ENCODE peak calls at places on chromosomes 3 and 15, in six cellular contexts. V is GM12878, A is HCT116, Q is NT2/D1, J is K562, N is HepG2. G is an unnamed sample.

GRCh38 chr3:15429080-15429479 is 1.7 kb downstream of the EAF1 start:
- DNase-seq in V (no peak), A (no peak), Q (no peak), J (no peak), N (no peak), G (no peak)

GRCh38 chr3:11601446-11602241 is 42.1 kb downstream of the VGLL4 start:
- DNase-seq in V (peak), A (no peak), Q (no peak), J (no peak), N (no peak), G (no peak)

GRCh38 chr3:184337315-184337714 is at the start of gene FAM131A:
- DNase-seq in V (no peak), A (no peak), Q (no peak), J (no peak), N (no peak), G (no peak)

GRCh38 chr3:176055851-176056250 is 1141.4 kb downstream of the TBL1XR1 start:
- DNase-seq in V (no peak), A (no peak), Q (no peak), J (no peak), N (no peak), G (no peak)

GRCh38 chr3:8443829-8444791 is 57.5 kb upstream of the LMCD1 start:
- DNase-seq in V (no peak), A (peak), Q (peak), J (no peak), N (peak), G (peak)

GRCh38 chr3:144127700-144128099 is 156.1 kb downstream of the DIPK2A start:
- DNase-seq in V (no peak), A (no peak), Q (no peak), J (no peak), N (no peak), G (no peak)

GRCh38 chr15:81909229-81910087 is 136.4 kb downstream of the MEX3B start:
- DNase-seq in V (no peak), A (no peak), Q (no peak), J (no peak), N (no peak), G (no peak)

GRCh38 chr15:83656192-83656591 is 2.3 kb downstream of the ADAMTSL3 start:
- DNase-seq in V (no peak), A (no peak), Q (no peak), J (no peak), N (peak), G (no peak)

GRCh38 chr3:146464005-146464595 is 5.3 kb downstream of the PLSCR2 start:
- DNase-seq in V (no peak), A (no peak), Q (no peak), J (no peak), N (no peak), G (no peak)

DNA sequence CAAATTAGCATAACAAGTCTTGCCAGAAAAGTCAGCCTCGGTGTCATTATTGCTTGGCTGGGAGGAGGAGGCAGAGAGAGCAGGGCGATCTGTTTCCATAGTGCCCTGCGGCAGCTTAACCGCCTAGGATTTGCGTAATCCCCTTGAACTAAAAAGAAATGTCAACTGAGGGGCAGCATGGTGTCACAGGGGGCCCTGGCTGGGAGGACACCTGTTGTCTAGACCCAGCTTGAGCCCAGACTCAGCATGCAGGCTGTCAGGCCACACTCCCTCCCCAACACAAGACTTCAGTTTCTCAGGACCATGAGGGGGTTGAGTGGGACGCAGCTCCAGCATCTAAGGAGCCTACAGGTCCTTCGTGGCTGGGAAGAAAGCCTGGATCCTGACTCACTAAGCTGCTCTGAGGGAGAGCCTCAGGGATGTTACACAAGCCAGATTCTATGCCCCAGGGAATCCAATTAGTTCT is 17.3 kb downstream of the MRPS11 start:
- DNase-seq in V (no peak), A (no peak), Q (peak), J (no peak), N (no peak), G (no peak)
- TF ChIP-seq ZNF274 in V (no peak), A (no peak), Q (no peak), J (no peak), N (no peak), G (no peak)

DNA sequence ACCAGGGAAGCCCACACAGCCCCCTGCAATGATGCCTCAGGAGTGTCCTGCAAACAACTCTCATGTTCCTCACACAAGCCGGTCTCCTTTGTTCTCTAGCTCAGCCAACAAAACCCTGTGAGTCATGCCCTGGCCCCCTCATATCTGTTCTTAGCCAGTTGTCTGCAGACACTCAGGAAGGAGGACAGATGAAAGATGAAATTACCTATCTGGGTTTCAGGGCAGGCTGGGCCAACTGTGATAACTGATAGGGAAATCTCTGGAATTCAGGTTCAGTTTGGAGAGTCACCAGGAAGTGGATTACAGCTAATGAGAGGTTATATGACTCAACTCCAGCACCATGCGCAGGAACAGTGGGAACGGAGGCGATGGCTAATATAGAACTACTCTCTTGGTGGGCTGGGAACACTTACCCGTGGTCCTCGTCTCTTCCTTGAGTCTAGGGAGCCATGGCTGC is 352.0 kb upstream of the ADAMTS9 start:
- DNase-seq in V (no peak), A (peak), Q (no peak), J (peak), N (peak), G (no peak)
- TF ChIP-seq ZNF274 in V (no peak), A (no peak), Q (no peak), J (peak), N (no peak), G (no peak)

GRCh38 chr3:129559565-129560079 is 16.6 kb downstream of the H1-8 start:
- DNase-seq in V (no peak), A (no peak), Q (no peak), J (no peak), N (no peak), G (no peak)
- TF ChIP-seq ZNF274 in V (no peak), A (no peak), Q (no peak), J (no peak), N (peak), G (no peak)

GRCh38 chr3:52121459-52121795 is 32.8 kb downstream of the POC1A start:
- DNase-seq in V (no peak), A (no peak), Q (no peak), J (no peak), N (no peak), G (no peak)
- TF ChIP-seq ZNF274 in V (no peak), A (no peak), Q (no peak), J (no peak), N (no peak), G (no peak)

DNA sequence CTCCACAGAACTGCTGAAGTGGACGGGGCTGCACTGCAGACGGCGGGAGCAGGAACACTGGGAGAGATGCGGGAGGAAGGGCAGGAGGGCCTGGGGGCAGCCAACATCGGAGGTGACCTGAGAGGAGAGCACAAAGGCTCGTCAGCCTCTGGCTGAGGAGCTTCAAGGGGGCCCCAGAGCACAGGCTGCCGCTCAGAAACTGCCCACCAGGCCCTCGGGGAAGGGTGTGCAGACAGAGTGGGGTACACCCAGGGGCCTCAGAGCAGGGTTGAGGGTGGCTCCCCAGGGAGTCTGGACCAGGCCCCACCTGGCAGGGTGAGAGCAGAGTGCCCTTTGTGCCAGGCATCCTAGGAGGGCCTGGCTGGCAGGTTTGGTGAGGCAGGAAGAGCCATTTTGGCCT is 14.7 kb upstream of the RHO start:
- DNase-seq in V (no peak), A (no peak), Q (no peak), J (no peak), N (no peak), G (no peak)
- TF ChIP-seq ZNF274 in V (no peak), A (no peak), Q (no peak), J (no peak), N (no peak), G (no peak)

GRCh38 chr15:37891754-37892368 is 42.6 kb upstream of the TMCO5A start:
- DNase-seq in V (no peak), A (peak), Q (peak), J (no peak), N (peak), G (no peak)
- TF ChIP-seq ZNF274 in V (no peak), A (no peak), Q (no peak), J (no peak), N (no peak), G (no peak)

GRCh38 chr15:45183001-45183400 is 4.8 kb downstream of the SHF start:
- DNase-seq in V (no peak), A (no peak), Q (no peak), J (no peak), N (no peak), G (no peak)
- TF ChIP-seq ZNF274 in V (no peak), A (no peak), Q (no peak), J (no peak), N (no peak), G (no peak)

GRCh38 chr15:49915822-49916221 is 203.2 kb downstream of the ATP8B4 start:
- DNase-seq in V (no peak), A (no peak), Q (no peak), J (no peak), N (no peak), G (no peak)
- TF ChIP-seq ZNF274 in V (no peak), A (no peak), Q (no peak), J (no peak), N (no peak), G (no peak)

DNA sequence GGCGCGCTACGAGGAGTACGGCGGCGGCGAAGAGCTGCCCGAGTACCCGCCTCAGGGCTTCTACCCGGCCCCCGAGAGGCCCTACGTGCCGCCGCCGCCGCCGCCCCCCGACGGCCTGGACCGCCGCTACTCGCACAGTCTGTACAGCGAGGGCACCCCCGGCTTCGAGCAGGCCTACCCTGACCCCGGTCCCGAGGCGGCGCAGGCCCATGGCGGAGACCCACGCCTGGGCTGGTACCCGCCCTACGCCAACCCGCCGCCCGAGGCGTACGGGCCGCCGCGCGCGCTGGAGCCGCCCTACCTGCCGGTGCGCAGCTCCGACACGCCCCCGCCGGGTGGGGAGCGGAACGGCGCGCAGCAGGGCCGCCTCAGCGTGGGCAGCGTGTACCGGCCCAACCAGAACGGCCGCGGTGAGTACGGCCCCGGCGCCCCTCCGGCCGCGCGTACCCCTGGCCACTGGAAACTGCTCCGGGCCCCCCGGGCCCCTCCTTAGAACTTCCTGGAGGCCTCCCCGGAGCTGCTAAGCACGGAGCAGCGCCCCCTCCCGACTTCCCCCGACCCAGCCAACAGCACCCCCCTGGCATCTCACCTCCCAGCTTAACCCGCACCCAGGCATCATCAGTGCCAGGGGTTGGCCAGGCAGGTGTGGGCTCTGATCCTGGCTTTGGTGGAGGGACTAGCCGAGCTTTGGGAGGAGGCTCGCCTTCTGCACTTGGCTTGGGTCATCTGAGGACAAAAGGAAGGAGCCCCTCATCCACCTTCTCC is 1.4 kb downstream of the LOXL1 start:
- DNase-seq in V (no peak), A (peak), Q (no peak), J (peak), N (no peak), G (no peak)
- TF ChIP-seq ZNF274 in V (no peak), A (no peak), Q (no peak), J (no peak), N (no peak), G (no peak)

GRCh38 chr3:173933113-173933512 is 535.6 kb downstream of the NLGN1 start:
- DNase-seq in V (no peak), A (no peak), Q (no peak), J (no peak), N (no peak), G (no peak)
- TF ChIP-seq ZNF274 in V (no peak), A (no peak), Q (no peak), J (no peak), N (no peak), G (no peak)

G was measured in H1.